ENCODE peak calls at places on chromosomes 2 and 18, in seven cellular contexts. M, B, R, D, F, E and T are unnamed samples.

GRCh38 chr18:62928316-62928715 is 213.0 kb downstream of the PHLPP1 start:
- DNase-seq in M (no peak), B (peak), R (no peak), D (peak), F (peak), E (peak), T (no peak)

GRCh38 chr2:46275995-46276394 is 21.2 kb upstream of the EPAS1 start:
- DNase-seq in M (peak), B (peak), R (no peak), D (peak), F (peak), E (peak), T (peak)

GRCh38 chr2:239111401-239112100 is 263.7 kb downstream of the TWIST2 start:
- DNase-seq in M (no peak), B (no peak), R (no peak), D (no peak), F (no peak), E (no peak), T (no peak)

GRCh38 chr2:165857881-165858280 is 63.8 kb upstream of the GALNT3 start:
- DNase-seq in M (no peak), B (no peak), R (no peak), D (no peak), F (peak), E (peak), T (no peak)

GRCh38 chr2:171347158-171347557 is 86.6 kb downstream of the METTL8 start:
- DNase-seq in M (peak), B (peak), R (no peak), D (no peak), F (peak), E (peak), T (no peak)

GRCh38 chr2:133541797-133542196 is 26.5 kb downstream of the NCKAP5 start:
- DNase-seq in M (no peak), B (no peak), R (no peak), D (no peak), F (no peak), E (no peak), T (no peak)

GRCh38 chr2:238462782-238463396 is 36.2 kb downstream of the ASB1 start:
- DNase-seq in M (peak), B (peak), R (no peak), D (peak), F (peak), E (peak), T (no peak)

GRCh38 chr2:9336209-9336533 is 87.2 kb downstream of the ITGB1BP1 start:
- DNase-seq in M (peak), B (no peak), R (no peak), D (peak), F (peak), E (peak), T (no peak)

GRCh38 chr2:108145551-108145950 is 94.2 kb upstream of the SULT1C3 start:
- DNase-seq in M (peak), B (peak), R (no peak), D (no peak), F (no peak), E (peak), T (no peak)

GRCh38 chr2:15145046-15145817 is 415.9 kb downstream of the NBAS start:
- DNase-seq in M (no peak), B (peak), R (no peak), D (no peak), F (no peak), E (no peak), T (no peak)

GRCh38 chr18:4224031-4224704 is 230.9 kb downstream of the DLGAP1 start:
- DNase-seq in M (no peak), B (no peak), R (no peak), D (no peak), F (no peak), E (no peak), T (no peak)

GRCh38 chr2:107728586-107728985 is 98.1 kb upstream of the RGPD4 start:
- DNase-seq in M (peak), B (no peak), R (no peak), D (no peak), F (peak), E (no peak), T (no peak)

GRCh38 chr18:23479829-23480505 is 23.3 kb upstream of the RMC1 start:
- DNase-seq in M (no peak), B (no peak), R (no peak), D (no peak), F (no peak), E (no peak), T (no peak)

GRCh38 chr18:23231340-23232021 is 96.2 kb downstream of the CABLES1 start:
- DNase-seq in M (peak), B (peak), R (no peak), D (peak), F (peak), E (peak), T (peak)

GRCh38 chr18:23257686-23258565 is 122.6 kb downstream of the CABLES1 start:
- DNase-seq in M (peak), B (peak), R (no peak), D (peak), F (peak), E (peak), T (no peak)

GRCh38 chr2:225615514-225615913 is 216.0 kb downstream of the NYAP2 start:
- DNase-seq in M (no peak), B (no peak), R (no peak), D (no peak), F (no peak), E (no peak), T (no peak)

GRCh38 chr2:233912799-233913423 is 4.3 kb upstream of the TRPM8 start:
- DNase-seq in M (peak), B (peak), R (no peak), D (peak), F (peak), E (peak), T (no peak)

DNA sequence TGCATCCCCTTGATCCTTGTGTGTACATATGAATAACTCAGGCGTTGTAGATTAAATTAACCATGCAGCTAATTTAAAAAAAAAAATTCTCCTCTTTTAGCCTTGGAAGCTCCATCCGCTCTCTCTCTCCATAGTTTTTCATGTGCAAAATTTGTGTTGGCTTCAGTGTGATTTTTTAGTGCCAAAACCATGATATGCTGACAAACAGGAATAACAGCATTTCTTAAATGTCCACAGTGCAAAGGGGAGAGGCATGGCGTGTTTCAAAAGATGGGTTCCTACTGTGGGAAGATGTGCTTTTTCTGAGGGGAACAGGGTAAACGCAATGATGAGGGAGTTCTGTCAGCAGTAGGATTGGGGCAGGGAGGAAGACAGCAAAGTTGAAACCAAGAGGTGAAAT is 247.0 kb downstream of the ICOS start:
- DNase-seq in M (no peak), B (no peak), R (peak), D (no peak), F (no peak), E (no peak), T (no peak)
- H3K4me3 ChIP-seq in M (no peak), B (no peak), R (no peak), D (no peak), F (no peak), E (no peak), T (no peak)

GRCh38 chr2:163466583-163466982 is 269.2 kb downstream of the FIGN start:
- DNase-seq in M (no peak), B (no peak), R (no peak), D (no peak), F (no peak), E (no peak), T (no peak)

GRCh38 chr2:163465440-163465839 is 270.4 kb downstream of the FIGN start:
- DNase-seq in M (no peak), B (no peak), R (no peak), D (peak), F (peak), E (no peak), T (no peak)

GRCh38 chr2:163462993-163463392 is 272.8 kb downstream of the FIGN start:
- DNase-seq in M (no peak), B (no peak), R (no peak), D (no peak), F (no peak), E (no peak), T (no peak)

GRCh38 chr2:163469561-163469962 is 266.2 kb downstream of the FIGN start:
- DNase-seq in M (no peak), B (peak), R (no peak), D (peak), F (peak), E (peak), T (no peak)

DNA sequence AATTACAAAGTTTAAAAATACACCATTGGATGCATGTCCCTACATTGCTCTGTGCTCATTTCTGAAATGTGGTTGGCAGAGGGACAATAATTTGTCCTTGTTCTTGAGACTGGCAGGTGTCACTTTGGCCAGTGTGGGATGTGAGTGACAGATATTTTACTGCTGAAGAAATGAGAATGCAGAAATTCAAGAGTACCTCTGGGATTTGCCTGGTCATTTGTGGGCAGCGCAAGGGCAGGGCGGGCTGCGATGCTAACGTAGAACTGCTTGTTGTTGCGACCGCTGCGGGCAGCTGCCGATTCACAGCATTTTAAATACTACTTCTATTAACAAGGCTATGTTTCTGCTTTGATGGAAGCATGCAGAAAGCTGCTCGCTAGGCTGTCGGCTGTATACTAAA is 268.6 kb downstream of the FIGN start:
- DNase-seq in M (no peak), B (no peak), R (no peak), D (no peak), F (no peak), E (no peak), T (no peak)
- H3K4me3 ChIP-seq in M (no peak), B (no peak), R (no peak), D (no peak), F (no peak), E (no peak), T (no peak)

DNA sequence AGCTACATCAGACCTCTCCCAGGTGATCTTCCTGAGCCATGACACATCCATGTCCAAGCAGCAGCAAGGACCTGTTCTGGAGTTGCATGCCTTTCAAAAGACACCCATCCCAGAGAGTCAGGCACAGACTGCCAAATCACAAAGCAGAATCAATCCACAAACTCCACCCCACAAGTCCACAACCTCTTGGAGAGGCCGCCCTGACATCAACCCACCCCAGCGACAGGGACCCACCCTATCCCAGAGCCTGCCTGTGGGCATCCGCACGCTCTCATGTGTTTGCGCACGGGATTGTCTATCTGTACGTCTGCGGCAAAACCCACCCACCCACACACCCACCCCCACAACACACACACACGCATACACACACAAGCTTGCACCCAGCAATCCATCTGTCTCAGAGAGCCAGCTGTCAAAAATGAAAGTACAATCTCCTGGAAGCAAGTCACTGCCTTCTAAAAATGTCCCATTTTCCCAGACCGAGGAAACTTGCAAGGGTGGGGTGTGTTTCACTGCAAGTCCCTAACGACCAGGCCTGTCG is 11.9 kb downstream of the SMAD7 start:
- DNase-seq in M (no peak), B (peak), R (no peak), D (no peak), F (no peak), E (no peak), T (no peak)
- H3K4me3 ChIP-seq in M (no peak), B (peak), R (peak), D (peak), F (no peak), E (no peak), T (no peak)

GRCh38 chr2:120204945-120205670 is 18.1 kb downstream of the TMEM185B start:
- DNase-seq in M (no peak), B (no peak), R (no peak), D (no peak), F (no peak), E (no peak), T (no peak)

GRCh38 chr2:120204022-120204405 is 19.2 kb downstream of the TMEM185B start:
- DNase-seq in M (no peak), B (no peak), R (no peak), D (no peak), F (no peak), E (no peak), T (no peak)

GRCh38 chr2:120203341-120204021 is 19.7 kb downstream of the TMEM185B start:
- DNase-seq in M (no peak), B (no peak), R (no peak), D (no peak), F (no peak), E (peak), T (no peak)

GRCh38 chr2:120204417-120204816 is 18.8 kb downstream of the TMEM185B start:
- DNase-seq in M (no peak), B (no peak), R (no peak), D (no peak), F (no peak), E (no peak), T (no peak)

DNA sequence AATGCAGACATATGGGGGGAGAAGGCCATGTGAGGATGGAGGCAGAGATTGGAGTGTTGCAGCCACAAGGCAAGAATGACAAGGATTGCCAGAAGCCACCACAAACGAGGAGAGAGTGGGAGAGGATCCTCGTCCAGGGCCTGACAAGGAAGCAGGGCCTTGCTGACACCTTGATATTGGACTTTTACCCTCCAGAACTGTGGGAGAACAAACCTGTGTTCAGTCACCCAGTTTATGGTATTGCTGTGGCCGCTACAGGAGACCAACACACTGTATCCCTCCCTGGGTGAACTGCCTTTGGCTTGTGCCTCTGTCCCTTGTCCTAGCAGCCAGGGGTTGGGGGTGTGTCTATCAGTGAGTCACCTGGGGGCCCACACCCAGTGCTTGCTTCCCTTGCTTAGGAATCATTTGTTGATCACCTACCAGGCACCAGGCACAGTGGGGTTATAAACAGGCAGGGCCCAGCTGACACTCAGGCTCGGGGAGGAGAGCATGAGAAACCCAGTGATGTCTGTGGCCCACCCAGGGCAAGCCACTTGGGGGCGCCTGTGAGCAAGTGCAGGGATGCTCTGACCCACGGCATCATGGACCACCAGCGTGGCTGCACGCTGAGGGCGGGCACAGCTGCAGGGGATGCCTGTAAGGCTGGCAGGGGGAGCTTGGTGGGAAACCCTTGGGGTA is 17.2 kb downstream of the TMEM185B start:
- DNase-seq in M (no peak), B (peak), R (no peak), D (peak), F (no peak), E (peak), T (no peak)
- H3K4me3 ChIP-seq in M (no peak), B (no peak), R (no peak), D (no peak), F (no peak), E (no peak), T (no peak)

GRCh38 chr2:84931384-84931821 is 25.9 kb downstream of the TMSB10 start:
- DNase-seq in M (no peak), B (no peak), R (no peak), D (no peak), F (no peak), E (no peak), T (no peak)

GRCh38 chr2:84925336-84925723 is 19.9 kb downstream of the TMSB10 start:
- DNase-seq in M (no peak), B (no peak), R (no peak), D (no peak), F (no peak), E (no peak), T (no peak)

GRCh38 chr2:84925724-84926376 is 20.4 kb downstream of the TMSB10 start:
- DNase-seq in M (peak), B (peak), R (peak), D (peak), F (peak), E (peak), T (peak)

GRCh38 chr2:84924173-84925106 is 19.0 kb downstream of the TMSB10 start:
- DNase-seq in M (peak), B (peak), R (no peak), D (peak), F (peak), E (peak), T (no peak)

DNA sequence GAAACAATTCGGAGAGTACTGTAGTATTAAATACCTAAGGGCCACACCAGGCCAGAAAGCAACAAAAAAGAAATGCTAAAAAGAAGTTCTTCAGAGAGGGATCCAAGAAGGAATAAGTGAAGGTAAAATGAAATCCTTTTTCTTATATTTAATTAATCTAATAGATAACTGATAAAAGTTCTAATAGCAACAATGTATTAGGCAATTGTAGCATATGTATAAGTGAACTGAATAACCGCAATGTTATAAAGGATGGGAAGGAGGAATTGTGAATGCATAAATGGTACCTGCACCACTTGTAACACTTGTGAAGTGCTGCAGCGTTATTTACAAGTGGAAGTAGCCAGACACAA is 21.8 kb downstream of the TMSB10 start:
- DNase-seq in M (no peak), B (no peak), R (no peak), D (no peak), F (no peak), E (no peak), T (no peak)
- H3K4me3 ChIP-seq in M (no peak), B (peak), R (no peak), D (no peak), F (no peak), E (no peak), T (no peak)

DNA sequence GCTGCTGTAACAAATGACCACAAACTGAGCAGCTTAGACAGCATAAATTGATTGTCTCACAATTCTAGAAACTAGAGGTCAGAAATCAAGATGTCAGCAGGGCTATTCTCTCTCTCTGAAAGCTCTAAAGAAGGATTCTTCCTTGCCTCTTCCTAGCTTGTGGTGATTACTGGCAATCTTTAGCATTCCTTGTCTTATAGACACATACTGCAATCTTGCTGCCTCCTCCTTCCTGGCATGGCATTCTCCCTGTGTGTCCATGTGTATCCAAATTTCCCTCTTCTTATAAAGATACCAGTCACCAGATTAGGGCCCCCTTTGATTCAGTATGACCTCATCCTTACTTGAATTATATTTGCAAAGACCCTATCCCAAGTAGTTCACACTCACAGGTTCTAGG is 2.3 kb downstream of the ASB3 start:
- DNase-seq in M (no peak), B (peak), R (no peak), D (no peak), F (no peak), E (no peak), T (no peak)
- H3K4me3 ChIP-seq in M (no peak), B (peak), R (no peak), D (no peak), F (no peak), E (no peak), T (no peak)

DNA sequence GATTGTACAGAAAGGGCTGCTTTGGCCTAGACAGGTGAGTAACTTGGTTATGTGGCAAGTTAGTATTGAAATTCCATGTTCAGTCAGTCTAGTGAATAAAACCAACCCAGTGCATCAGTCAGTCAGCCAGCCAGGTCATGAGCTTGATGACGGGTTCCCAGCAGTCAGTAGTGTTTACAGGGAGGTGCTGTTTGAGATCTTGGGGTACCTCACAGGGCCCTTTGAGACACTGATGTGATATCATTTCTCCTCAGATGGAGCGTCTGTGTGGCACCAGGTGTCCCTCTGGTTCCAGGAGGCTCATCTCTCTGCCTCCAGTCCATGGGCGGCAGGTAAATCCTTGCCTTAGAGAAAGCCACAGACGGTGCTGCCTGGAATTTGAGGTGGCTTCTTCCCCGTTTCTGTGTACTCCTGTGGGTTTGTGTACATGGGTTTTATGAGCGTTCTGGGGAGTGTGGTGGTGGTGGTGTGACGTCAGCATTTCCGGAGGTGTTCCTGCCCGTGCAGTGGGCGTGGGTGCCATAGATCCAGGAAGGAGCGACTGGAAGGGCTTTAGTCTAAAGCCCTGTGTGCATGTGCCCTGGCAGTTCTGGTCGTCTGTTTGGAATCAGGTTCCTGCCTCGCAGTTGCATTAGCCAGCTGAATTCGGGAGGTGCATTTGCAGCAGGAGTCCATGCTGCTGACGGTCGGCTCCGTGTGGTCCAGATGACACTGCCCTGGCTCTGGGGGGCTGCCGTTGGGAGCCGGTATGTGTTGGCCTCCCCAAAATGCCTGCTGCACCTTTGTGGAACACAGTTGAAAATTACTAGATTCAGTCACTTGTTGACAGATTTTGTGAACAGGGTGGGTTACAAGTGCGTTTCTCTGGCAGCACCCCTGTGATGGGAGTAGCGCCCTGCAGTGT is 2.1 kb downstream of the CTDP1 start:
- DNase-seq in M (no peak), B (peak), R (peak), D (no peak), F (peak), E (no peak), T (no peak)
- H3K4me3 ChIP-seq in M (no peak), B (peak), R (peak), D (peak), F (peak), E (no peak), T (no peak)